ENCODE peak calls at places on chromosome X, in eight cellular contexts. One of them, this sample, is unnamed.

GRCh38 chrX:122196338-122196737 is 987.7 kb upstream of the GRIA3 start:
- DNase-seq in NCI-H524: no peak
- DNase-seq in adipocyte: no peak
- DNase-seq in mesendoderm: peak
- DNase-seq in iris pigment epithelial cell: no peak
- DNase-seq in T-helper 1 cell: no peak
- DNase-seq in EL: no peak
- DNase-seq in immature natural killer cell: no peak
- DNase-seq in this sample: no peak

GRCh38 chrX:3143043-3143799 is 102.0 kb downstream of the ARSF start:
- DNase-seq in NCI-H524: no peak
- DNase-seq in adipocyte: no peak
- DNase-seq in mesendoderm: peak
- DNase-seq in iris pigment epithelial cell: no peak
- DNase-seq in T-helper 1 cell: peak
- DNase-seq in EL: no peak
- DNase-seq in immature natural killer cell: peak
- DNase-seq in this sample: no peak

GRCh38 chrX:40660381-40660780 is 13.0 kb upstream of the CXorf38 start:
- DNase-seq in NCI-H524: no peak
- DNase-seq in adipocyte: no peak
- DNase-seq in mesendoderm: no peak
- DNase-seq in iris pigment epithelial cell: no peak
- DNase-seq in T-helper 1 cell: no peak
- DNase-seq in EL: no peak
- DNase-seq in immature natural killer cell: no peak
- DNase-seq in this sample: no peak

GRCh38 chrX:15146515-15146914 is 123.4 kb downstream of the ASB9 start:
- DNase-seq in NCI-H524: peak
- DNase-seq in adipocyte: peak
- DNase-seq in mesendoderm: peak
- DNase-seq in iris pigment epithelial cell: peak
- DNase-seq in T-helper 1 cell: no peak
- DNase-seq in EL: peak
- DNase-seq in immature natural killer cell: no peak
- DNase-seq in this sample: no peak

GRCh38 chrX:1249101-1249887 is 19.3 kb upstream of the CSF2RA start:
- DNase-seq in NCI-H524: no peak
- DNase-seq in adipocyte: peak
- DNase-seq in mesendoderm: peak
- DNase-seq in iris pigment epithelial cell: peak
- DNase-seq in T-helper 1 cell: peak
- DNase-seq in EL: peak
- DNase-seq in immature natural killer cell: peak
- DNase-seq in this sample: peak

GRCh38 chrX:120486786-120487185 is 17.7 kb upstream of the LAMP2 start:
- DNase-seq in NCI-H524: no peak
- DNase-seq in adipocyte: no peak
- DNase-seq in mesendoderm: no peak
- DNase-seq in iris pigment epithelial cell: no peak
- DNase-seq in T-helper 1 cell: no peak
- DNase-seq in EL: no peak
- DNase-seq in immature natural killer cell: no peak
- DNase-seq in this sample: no peak

GRCh38 chrX:81876437-81876836 is 674.5 kb downstream of the SH3BGRL start:
- DNase-seq in NCI-H524: no peak
- DNase-seq in adipocyte: no peak
- DNase-seq in mesendoderm: no peak
- DNase-seq in iris pigment epithelial cell: no peak
- DNase-seq in T-helper 1 cell: no peak
- DNase-seq in EL: no peak
- DNase-seq in immature natural killer cell: no peak
- DNase-seq in this sample: no peak

GRCh38 chrX:69195197-69195596 is 29.9 kb upstream of the PJA1 start:
- DNase-seq in NCI-H524: no peak
- DNase-seq in adipocyte: no peak
- DNase-seq in mesendoderm: no peak
- DNase-seq in iris pigment epithelial cell: no peak
- DNase-seq in T-helper 1 cell: no peak
- DNase-seq in EL: no peak
- DNase-seq in immature natural killer cell: no peak
- DNase-seq in this sample: no peak

GRCh38 chrX:72006461-72006860 is 95.8 kb downstream of the NHSL2 start:
- DNase-seq in NCI-H524: no peak
- DNase-seq in adipocyte: no peak
- DNase-seq in mesendoderm: no peak
- DNase-seq in iris pigment epithelial cell: no peak
- DNase-seq in T-helper 1 cell: no peak
- DNase-seq in EL: no peak
- DNase-seq in immature natural killer cell: no peak
- DNase-seq in this sample: no peak

GRCh38 chrX:10622197-10622596 is 1.8 kb upstream of the MID1 start:
- DNase-seq in NCI-H524: peak
- DNase-seq in adipocyte: no peak
- DNase-seq in mesendoderm: no peak
- DNase-seq in iris pigment epithelial cell: no peak
- DNase-seq in T-helper 1 cell: no peak
- DNase-seq in EL: no peak
- DNase-seq in immature natural killer cell: no peak
- DNase-seq in this sample: no peak

GRCh38 chrX:139930923-139931645 is 1.8 kb downstream of the ATP11C start:
- DNase-seq in NCI-H524: peak
- DNase-seq in adipocyte: peak
- DNase-seq in mesendoderm: peak
- DNase-seq in iris pigment epithelial cell: peak
- DNase-seq in T-helper 1 cell: peak
- DNase-seq in EL: peak
- DNase-seq in immature natural killer cell: peak
- DNase-seq in this sample: peak

GRCh38 chrX:63993936-63994335 is 208.9 kb upstream of the ARHGEF9 start:
- DNase-seq in NCI-H524: no peak
- DNase-seq in adipocyte: no peak
- DNase-seq in mesendoderm: no peak
- DNase-seq in iris pigment epithelial cell: no peak
- DNase-seq in T-helper 1 cell: no peak
- DNase-seq in EL: no peak
- DNase-seq in immature natural killer cell: no peak
- DNase-seq in this sample: no peak

GRCh38 chrX:136662104-136662503 is 14.1 kb downstream of the CD40LG start:
- DNase-seq in NCI-H524: no peak
- DNase-seq in adipocyte: no peak
- DNase-seq in mesendoderm: no peak
- DNase-seq in iris pigment epithelial cell: no peak
- DNase-seq in T-helper 1 cell: no peak
- DNase-seq in EL: no peak
- DNase-seq in immature natural killer cell: no peak
- DNase-seq in this sample: no peak

GRCh38 chrX:19721726-19722370 is 165.6 kb downstream of the SH3KBP1 start:
- DNase-seq in NCI-H524: no peak
- DNase-seq in adipocyte: no peak
- DNase-seq in mesendoderm: no peak
- DNase-seq in iris pigment epithelial cell: no peak
- DNase-seq in T-helper 1 cell: no peak
- DNase-seq in EL: no peak
- DNase-seq in immature natural killer cell: no peak
- DNase-seq in this sample: no peak

GRCh38 chrX:3526084-3526483 is 179.6 kb upstream of the MXRA5 start:
- DNase-seq in NCI-H524: no peak
- DNase-seq in adipocyte: no peak
- DNase-seq in mesendoderm: no peak
- DNase-seq in iris pigment epithelial cell: peak
- DNase-seq in T-helper 1 cell: no peak
- DNase-seq in EL: peak
- DNase-seq in immature natural killer cell: no peak
- DNase-seq in this sample: no peak

GRCh38 chrX:110413727-110414124 is 55.1 kb downstream of the RTL9 start:
- DNase-seq in NCI-H524: no peak
- DNase-seq in adipocyte: no peak
- DNase-seq in mesendoderm: no peak
- DNase-seq in iris pigment epithelial cell: no peak
- DNase-seq in T-helper 1 cell: no peak
- DNase-seq in EL: no peak
- DNase-seq in immature natural killer cell: no peak
- DNase-seq in this sample: no peak

GRCh38 chrX:39910651-39911050 is 187.1 kb downstream of the BCOR start:
- DNase-seq in NCI-H524: no peak
- DNase-seq in adipocyte: no peak
- DNase-seq in mesendoderm: no peak
- DNase-seq in iris pigment epithelial cell: no peak
- DNase-seq in T-helper 1 cell: no peak
- DNase-seq in EL: no peak
- DNase-seq in immature natural killer cell: no peak
- DNase-seq in this sample: no peak

GRCh38 chrX:41381685-41382084 is 47.7 kb downstream of the DDX3X start:
- DNase-seq in NCI-H524: no peak
- DNase-seq in adipocyte: peak
- DNase-seq in mesendoderm: peak
- DNase-seq in iris pigment epithelial cell: peak
- DNase-seq in T-helper 1 cell: no peak
- DNase-seq in EL: peak
- DNase-seq in immature natural killer cell: no peak
- DNase-seq in this sample: no peak

GRCh38 chrX:155768036-155768769 is 112.9 kb upstream of the VAMP7 start:
- DNase-seq in NCI-H524: peak
- DNase-seq in adipocyte: peak
- DNase-seq in mesendoderm: peak
- DNase-seq in iris pigment epithelial cell: peak
- DNase-seq in T-helper 1 cell: no peak
- DNase-seq in EL: peak
- DNase-seq in immature natural killer cell: no peak
- DNase-seq in this sample: no peak

GRCh38 chrX:72604112-72604511 is 31.5 kb upstream of the HDAC8 start:
- DNase-seq in NCI-H524: no peak
- DNase-seq in adipocyte: no peak
- DNase-seq in mesendoderm: no peak
- DNase-seq in iris pigment epithelial cell: no peak
- DNase-seq in T-helper 1 cell: peak
- DNase-seq in EL: no peak
- DNase-seq in immature natural killer cell: no peak
- DNase-seq in this sample: no peak

GRCh38 chrX:110168585-110168984 is 149.3 kb downstream of the AMMECR1 start:
- DNase-seq in NCI-H524: no peak
- DNase-seq in adipocyte: peak
- DNase-seq in mesendoderm: no peak
- DNase-seq in iris pigment epithelial cell: peak
- DNase-seq in T-helper 1 cell: no peak
- DNase-seq in EL: peak
- DNase-seq in immature natural killer cell: no peak
- DNase-seq in this sample: no peak

GRCh38 chrX:71911731-71912050 is 1.0 kb downstream of the NHSL2 start:
- DNase-seq in NCI-H524: peak
- DNase-seq in adipocyte: peak
- DNase-seq in mesendoderm: peak
- DNase-seq in iris pigment epithelial cell: no peak
- DNase-seq in T-helper 1 cell: no peak
- DNase-seq in EL: peak
- DNase-seq in immature natural killer cell: no peak
- DNase-seq in this sample: no peak

GRCh38 chrX:41580423-41581064 is 108.2 kb upstream of the GPR34 start:
- DNase-seq in NCI-H524: no peak
- DNase-seq in adipocyte: no peak
- DNase-seq in mesendoderm: no peak
- DNase-seq in iris pigment epithelial cell: no peak
- DNase-seq in T-helper 1 cell: peak
- DNase-seq in EL: no peak
- DNase-seq in immature natural killer cell: peak
- DNase-seq in this sample: no peak

GRCh38 chrX:64805683-64806082 is 170.6 kb downstream of the ZC4H2 start:
- DNase-seq in NCI-H524: no peak
- DNase-seq in adipocyte: no peak
- DNase-seq in mesendoderm: no peak
- DNase-seq in iris pigment epithelial cell: no peak
- DNase-seq in T-helper 1 cell: no peak
- DNase-seq in EL: no peak
- DNase-seq in immature natural killer cell: no peak
- DNase-seq in this sample: no peak

GRCh38 chrX:51520393-51520792 is 24.0 kb upstream of the NUDT11 start:
- DNase-seq in NCI-H524: no peak
- DNase-seq in adipocyte: no peak
- DNase-seq in mesendoderm: no peak
- DNase-seq in iris pigment epithelial cell: no peak
- DNase-seq in T-helper 1 cell: no peak
- DNase-seq in EL: no peak
- DNase-seq in immature natural killer cell: no peak
- DNase-seq in this sample: no peak

GRCh38 chrX:45986971-45987370 is 558.2 kb downstream of the ZNF674 start:
- DNase-seq in NCI-H524: no peak
- DNase-seq in adipocyte: peak
- DNase-seq in mesendoderm: no peak
- DNase-seq in iris pigment epithelial cell: peak
- DNase-seq in T-helper 1 cell: no peak
- DNase-seq in EL: peak
- DNase-seq in immature natural killer cell: no peak
- DNase-seq in this sample: no peak

GRCh38 chrX:1535241-1536041 is 1.5 kb downstream of the P2RY8 start:
- DNase-seq in NCI-H524: no peak
- DNase-seq in adipocyte: no peak
- DNase-seq in mesendoderm: no peak
- DNase-seq in iris pigment epithelial cell: no peak
- DNase-seq in T-helper 1 cell: peak
- DNase-seq in EL: no peak
- DNase-seq in immature natural killer cell: peak
- DNase-seq in this sample: peak

GRCh38 chrX:12978205-12979010 is 3.5 kb downstream of the TMSB4X start:
- DNase-seq in NCI-H524: peak
- DNase-seq in adipocyte: peak
- DNase-seq in mesendoderm: peak
- DNase-seq in iris pigment epithelial cell: peak
- DNase-seq in T-helper 1 cell: peak
- DNase-seq in EL: peak
- DNase-seq in immature natural killer cell: peak
- DNase-seq in this sample: peak

GRCh38 chrX:13219990-13220764 is 99.7 kb downstream of the ATXN3L start:
- DNase-seq in NCI-H524: no peak
- DNase-seq in adipocyte: peak
- DNase-seq in mesendoderm: no peak
- DNase-seq in iris pigment epithelial cell: peak
- DNase-seq in T-helper 1 cell: no peak
- DNase-seq in EL: no peak
- DNase-seq in immature natural killer cell: no peak
- DNase-seq in this sample: no peak

GRCh38 chrX:35809816-35810215 is 11.7 kb downstream of the MAGEB16 start:
- DNase-seq in NCI-H524: no peak
- DNase-seq in adipocyte: no peak
- DNase-seq in mesendoderm: no peak
- DNase-seq in iris pigment epithelial cell: no peak
- DNase-seq in T-helper 1 cell: no peak
- DNase-seq in EL: no peak
- DNase-seq in immature natural killer cell: no peak
- DNase-seq in this sample: no peak

GRCh38 chrX:10233173-10233572 is 76.4 kb downstream of the CLCN4 start:
- DNase-seq in NCI-H524: peak
- DNase-seq in adipocyte: no peak
- DNase-seq in mesendoderm: no peak
- DNase-seq in iris pigment epithelial cell: peak
- DNase-seq in T-helper 1 cell: no peak
- DNase-seq in EL: peak
- DNase-seq in immature natural killer cell: no peak
- DNase-seq in this sample: no peak